ENCODE peak calls at places on chromosomes 16 and 17, in five cellular contexts. P is H9, I is H1, T is mesenchymal stem cell, A is trophoblast cell. K is an unnamed sample.

GRCh38 chr16:15650698-15651161 is 685 bp downstream of the NDE1 start:
- DNase-seq in P (peak; percentile 39), I (no peak), T (peak; percentile 42), A (no peak), K (peak; percentile 20)

GRCh38 chr16:86775401-86775985 is 197.1 kb downstream of the FOXL1 start:
- DNase-seq in P (no peak), I (no peak), T (peak; percentile 16), A (no peak), K (no peak)

GRCh38 chr16:24018485-24018884 is 182.7 kb downstream of the PRKCB start:
- DNase-seq in P (no peak), I (no peak), T (no peak), A (no peak), K (no peak)

GRCh38 chr17:38693700-38694329 is 11.3 kb upstream of the MLLT6 start:
- DNase-seq in P (peak; percentile 25), I (no peak), T (peak; percentile 17), A (no peak), K (no peak)

GRCh38 chr16:1773703-1774455 is 945 bp upstream of the MRPS34 start:
- DNase-seq in P (no peak), I (no peak), T (peak; percentile 41), A (no peak), K (no peak)

GRCh38 chr16:27426423-27427408 is 24.7 kb downstream of the IL21R start:
- DNase-seq in P (peak; percentile 55), I (no peak), T (peak; percentile 78), A (no peak), K (no peak)

GRCh38 chr17:3963214-3964201 is 729 bp downstream of the ATP2A3 start:
- DNase-seq in P (no peak), I (no peak), T (no peak), A (no peak), K (no peak)

GRCh38 chr17:47999612-48000011 is 28.7 kb downstream of the CDK5RAP3 start:
- DNase-seq in P (no peak), I (no peak), T (peak; percentile 39), A (no peak), K (no peak)

GRCh38 chr17:48647103-48647963 is 21.2 kb upstream of the HOXB9 start:
- DNase-seq in P (peak; percentile 87), I (no peak), T (peak; percentile 81), A (no peak), K (no peak)

GRCh38 chr16:22641030-22641671 is 130.5 kb downstream of the NPIPB5 start:
- DNase-seq in P (peak; percentile 60), I (no peak), T (peak; percentile 19), A (no peak), K (peak; percentile 38)

GRCh38 chr16:65697061-65697460 is 575.2 kb upstream of the CDH11 start:
- DNase-seq in P (no peak), I (no peak), T (no peak), A (no peak), K (no peak)

GRCh38 chr17:80918731-80919130 is 72.9 kb upstream of the CHMP6 start:
- DNase-seq in P (no peak), I (no peak), T (no peak), A (no peak), K (no peak)

GRCh38 chr17:42554250-42555121 is 1.8 kb downstream of the HSD17B1 start:
- DNase-seq in P (peak; percentile 96), I (no peak), T (peak; percentile 84), A (peak; percentile 40), K (peak; percentile 86)

GRCh38 chr16:83847371-83848225 is 39.8 kb downstream of the HSBP1 start:
- DNase-seq in P (no peak), I (no peak), T (no peak), A (no peak), K (no peak)

GRCh38 chr17:48559609-48560451 is 14.9 kb upstream of the HOXB2 start:
- DNase-seq in P (no peak), I (no peak), T (no peak), A (no peak), K (no peak)

GRCh38 chr16:106623-107324 is 28.7 kb downstream of the MPG start:
- DNase-seq in P (peak; percentile 73), I (peak; percentile 41), T (peak; percentile 79), A (peak; percentile 70), K (peak; percentile 67)

GRCh38 chr16:80144191-80144590 is 396.6 kb upstream of the DYNLRB2 start:
- DNase-seq in P (no peak), I (no peak), T (peak; percentile 11), A (no peak), K (no peak)

GRCh38 chr17:60075981-60076380 is 2.7 kb downstream of the HEATR6 start:
- DNase-seq in P (no peak), I (no peak), T (no peak), A (no peak), K (no peak)

GRCh38 chr16:55033225-55034156 is 102.8 kb downstream of the IRX5 start:
- DNase-seq in P (no peak), I (no peak), T (no peak), A (no peak), K (no peak)

GRCh38 chr17:44115585-44116415 is 7.6 kb downstream of the HDAC5 start:
- DNase-seq in P (no peak), I (no peak), T (peak; percentile 71), A (no peak), K (no peak)

GRCh38 chr17:56913000-56913866 is 616 bp downstream of the TRIM25 start:
- DNase-seq in P (peak; percentile 79), I (no peak), T (peak; percentile 38), A (peak; percentile 62), K (peak; percentile 17)

GRCh38 chr17:76716146-76716833 is 5.5 kb upstream of the MXRA7 start:
- DNase-seq in P (no peak), I (no peak), T (peak; percentile 100), A (peak; percentile 45), K (no peak)

GRCh38 chr16:86517033-86517432 is 6.7 kb downstream of the FOXF1 start:
- DNase-seq in P (no peak), I (no peak), T (peak; percentile 52), A (no peak), K (no peak)

DNA sequence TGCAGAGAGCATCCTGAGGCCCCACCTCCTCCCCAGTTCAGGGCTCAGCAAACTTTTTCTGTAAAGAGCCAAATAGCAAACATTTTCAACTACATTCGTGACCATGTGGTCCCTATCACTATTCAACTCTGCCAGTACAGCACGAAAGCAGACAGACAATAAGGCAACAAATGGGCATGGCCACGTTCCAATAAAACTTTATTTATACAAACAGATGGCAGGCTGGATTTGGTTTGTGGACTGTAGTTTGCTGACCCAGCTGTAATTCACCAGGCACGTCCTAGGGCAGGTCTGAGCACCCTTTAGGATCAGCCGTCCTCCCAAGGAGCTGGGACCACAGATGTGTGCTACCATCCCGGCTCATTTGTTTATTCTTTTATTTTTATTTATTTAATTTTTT is 27.1 kb upstream of the GPRC5C start:
- DNase-seq in P (no peak), I (no peak), T (no peak), A (no peak), K (no peak)
- H2BK12ac ChIP-seq in P (no peak overlapping the region), I (peak overlapping the region; percentile 86), T (no peak overlapping the region), A (no peak overlapping the region), K (no peak overlapping the region)

GRCh38 chr16:48235556-48236136 is 8.5 kb upstream of the LONP2 start:
- DNase-seq in P (no peak), I (no peak), T (peak; percentile 20), A (no peak), K (no peak)

GRCh38 chr16:48235058-48235555 is 9.0 kb upstream of the LONP2 start:
- DNase-seq in P (no peak), I (no peak), T (no peak), A (no peak), K (no peak)

GRCh38 chr16:48232459-48233040 is 11.6 kb upstream of the LONP2 start:
- DNase-seq in P (no peak), I (no peak), T (no peak), A (no peak), K (no peak)

GRCh38 chr16:48234630-48235029 is 9.5 kb upstream of the LONP2 start:
- DNase-seq in P (no peak), I (no peak), T (no peak), A (no peak), K (no peak)

GRCh38 chr16:48236286-48236685 is 7.8 kb upstream of the LONP2 start:
- DNase-seq in P (no peak), I (no peak), T (no peak), A (no peak), K (no peak)
- H2BK12ac ChIP-seq in P (no peak overlapping the region), I (no peak overlapping the region), T (no peak overlapping the region), A (no peak overlapping the region), K (no peak overlapping the region)

GRCh38 chr17:19017401-19017800 is 12.8 kb upstream of the FAM83G start:
- DNase-seq in P (no peak), I (no peak), T (no peak), A (no peak), K (no peak)

GRCh38 chr17:19019041-19019941 is 14.7 kb upstream of the FAM83G start:
- DNase-seq in P (no peak), I (no peak), T (no peak), A (no peak), K (no peak)

GRCh38 chr17:19020016-19020415 is 15.5 kb upstream of the FAM83G start:
- DNase-seq in P (no peak), I (no peak), T (no peak), A (no peak), K (no peak)

GRCh38 chr17:19017804-19018599 is 13.4 kb upstream of the FAM83G start:
- DNase-seq in P (no peak), I (no peak), T (no peak), A (no peak), K (no peak)

DNA sequence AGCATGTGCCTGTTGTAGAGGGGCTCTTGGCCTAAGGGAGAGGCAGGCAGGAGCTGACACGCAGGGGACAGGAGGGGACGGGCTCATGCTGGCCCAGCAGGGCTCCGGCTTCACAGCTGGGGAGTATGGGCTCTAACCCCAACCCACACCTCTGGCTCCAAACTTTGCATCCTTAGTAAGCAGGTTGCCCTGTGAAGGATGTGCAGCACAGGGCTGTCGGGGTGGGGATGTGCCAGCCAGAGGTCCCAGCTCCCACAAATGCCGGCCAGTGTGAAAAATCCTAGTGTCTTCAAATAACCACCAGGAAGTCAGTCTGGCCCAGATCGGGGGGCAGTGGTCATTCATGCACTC is 14.0 kb upstream of the FAM83G start:
- DNase-seq in P (no peak), I (no peak), T (no peak), A (no peak), K (no peak)
- H2BK12ac ChIP-seq in P (no peak overlapping the region), I (no peak overlapping the region), T (no peak overlapping the region), A (no peak overlapping the region), K (peak overlapping the region; percentile 31)

GRCh38 chr17:15920758-15921239 is 24.1 kb upstream of the ADORA2B start:
- DNase-seq in P (no peak), I (no peak), T (peak; percentile 98), A (peak; percentile 99), K (no peak)

GRCh38 chr17:15922586-15922985 is 22.3 kb upstream of the ADORA2B start:
- DNase-seq in P (no peak), I (no peak), T (no peak), A (no peak), K (no peak)

GRCh38 chr17:15918661-15919259 is 26.2 kb upstream of the ADORA2B start:
- DNase-seq in P (no peak), I (no peak), T (no peak), A (no peak), K (no peak)

GRCh38 chr17:15919466-15919865 is 25.5 kb upstream of the ADORA2B start:
- DNase-seq in P (no peak), I (no peak), T (no peak), A (no peak), K (no peak)

DNA sequence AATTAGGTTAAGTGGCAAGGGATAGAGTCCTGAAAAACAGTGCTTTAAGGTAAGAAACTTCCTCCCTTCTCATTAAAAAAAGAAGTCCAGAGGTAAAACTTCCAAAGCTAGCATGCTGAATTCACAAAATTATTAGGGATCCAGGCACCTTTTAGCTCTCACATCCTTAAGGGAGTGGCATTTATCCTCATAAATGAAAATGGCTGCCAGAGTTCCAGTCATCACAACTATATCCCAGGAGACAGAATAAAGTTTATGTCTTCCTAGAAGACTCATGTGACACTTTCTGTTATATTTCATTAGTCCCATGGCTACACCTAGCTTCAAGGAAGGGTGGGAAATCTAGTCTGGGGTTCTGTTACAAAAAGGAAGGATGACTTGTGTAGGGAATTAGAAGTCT is 23.3 kb upstream of the ADORA2B start:
- DNase-seq in P (no peak), I (no peak), T (no peak), A (no peak), K (no peak)
- H2BK12ac ChIP-seq in P (no peak overlapping the region), I (no peak overlapping the region), T (no peak overlapping the region), A (no peak overlapping the region), K (no peak overlapping the region)